ENCODE peak calls at places on chromosomes 6 and 20, in four cellular contexts. One of them, this sample, is unnamed.

GRCh38 chr20:38812182-38812581 is 6.7 kb downstream of the PPP1R16B start:
- DNase-seq in adrenal gland: no peak
- DNase-seq in epithelial cell of esophagus: no peak
- DNase-seq in epithelial cell of proximal tubule: no peak
- DNase-seq in this sample: no peak

GRCh38 chr6:5718231-5718947 is 288.3 kb downstream of the NRN1 start:
- DNase-seq in adrenal gland: peak
- DNase-seq in epithelial cell of esophagus: no peak
- DNase-seq in epithelial cell of proximal tubule: no peak
- DNase-seq in this sample: no peak

GRCh38 chr6:16401868-16402267 is 163.5 kb downstream of the GMPR start:
- DNase-seq in epithelial cell of esophagus: no peak
- DNase-seq in adrenal gland: no peak
- DNase-seq in epithelial cell of proximal tubule: no peak
- DNase-seq in this sample: no peak

GRCh38 chr6:160015778-160016684 is 47.1 kb downstream of the IGF2R start:
- DNase-seq in epithelial cell of proximal tubule: no peak
- DNase-seq in epithelial cell of esophagus: no peak
- DNase-seq in adrenal gland: no peak
- DNase-seq in this sample: no peak

GRCh38 chr20:44967207-44967807 is 995 bp downstream of the STK4 start:
- DNase-seq in adrenal gland: no peak
- DNase-seq in epithelial cell of proximal tubule: no peak
- DNase-seq in epithelial cell of esophagus: peak
- DNase-seq in this sample: no peak

GRCh38 chr20:10984899-10985298 is 311.1 kb upstream of the JAG1 start:
- DNase-seq in epithelial cell of esophagus: peak
- DNase-seq in adrenal gland: no peak
- DNase-seq in epithelial cell of proximal tubule: no peak
- DNase-seq in this sample: no peak

GRCh38 chr20:6074145-6074561 is 20.3 kb upstream of the LRRN4 start:
- DNase-seq in epithelial cell of proximal tubule: no peak
- DNase-seq in epithelial cell of esophagus: no peak
- DNase-seq in adrenal gland: peak
- DNase-seq in this sample: no peak

GRCh38 chr6:152635949-152636674 is 1.1 kb downstream of the SYNE1 start:
- DNase-seq in adrenal gland: peak
- DNase-seq in epithelial cell of esophagus: peak
- DNase-seq in epithelial cell of proximal tubule: no peak
- DNase-seq in this sample: no peak

GRCh38 chr6:104711371-104711770 is 148.3 kb downstream of the HACE1 start:
- DNase-seq in epithelial cell of proximal tubule: peak
- DNase-seq in adrenal gland: no peak
- DNase-seq in epithelial cell of esophagus: peak
- DNase-seq in this sample: peak

GRCh38 chr6:421211-421610 is 29.7 kb downstream of the IRF4 start:
- DNase-seq in epithelial cell of esophagus: no peak
- DNase-seq in epithelial cell of proximal tubule: no peak
- DNase-seq in adrenal gland: no peak
- DNase-seq in this sample: no peak

GRCh38 chr6:11263185-11263817 is 30.8 kb upstream of the NEDD9 start:
- DNase-seq in epithelial cell of proximal tubule: peak
- DNase-seq in epithelial cell of esophagus: peak
- DNase-seq in adrenal gland: peak
- DNase-seq in this sample: peak

GRCh38 chr6:45364466-45364865 is 13.3 kb downstream of the SUPT3H start:
- DNase-seq in adrenal gland: no peak
- DNase-seq in epithelial cell of proximal tubule: no peak
- DNase-seq in epithelial cell of esophagus: no peak
- DNase-seq in this sample: no peak

DNA sequence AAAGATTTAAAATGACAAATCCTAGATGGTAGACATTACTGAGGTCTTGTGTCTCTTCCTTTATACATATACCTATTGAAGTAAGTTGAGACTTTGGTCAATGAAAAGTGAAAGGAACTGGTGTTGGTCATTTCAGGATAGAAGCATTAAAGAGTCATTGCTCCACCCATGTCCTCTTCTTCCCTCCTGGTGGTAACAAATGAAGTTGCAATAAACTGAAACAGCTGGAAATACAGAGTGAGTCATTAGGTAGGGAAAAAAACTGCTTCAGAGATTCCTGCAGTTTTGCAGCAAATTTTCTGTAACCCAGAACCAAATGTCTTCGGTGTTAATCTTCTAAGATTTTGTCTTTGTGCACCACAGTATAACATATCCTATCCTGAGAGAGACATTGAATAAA is 447.9 kb downstream of the EYS start:
- DNase-seq in adrenal gland: no peak
- DNase-seq in epithelial cell of esophagus: peak
- DNase-seq in epithelial cell of proximal tubule: no peak
- DNase-seq in this sample: no peak
- TF ChIP-seq CTCF in adrenal gland: no peak
- TF ChIP-seq CTCF in epithelial cell of esophagus: peak
- TF ChIP-seq CTCF in epithelial cell of proximal tubule: peak
- TF ChIP-seq CTCF in this sample: no peak

DNA sequence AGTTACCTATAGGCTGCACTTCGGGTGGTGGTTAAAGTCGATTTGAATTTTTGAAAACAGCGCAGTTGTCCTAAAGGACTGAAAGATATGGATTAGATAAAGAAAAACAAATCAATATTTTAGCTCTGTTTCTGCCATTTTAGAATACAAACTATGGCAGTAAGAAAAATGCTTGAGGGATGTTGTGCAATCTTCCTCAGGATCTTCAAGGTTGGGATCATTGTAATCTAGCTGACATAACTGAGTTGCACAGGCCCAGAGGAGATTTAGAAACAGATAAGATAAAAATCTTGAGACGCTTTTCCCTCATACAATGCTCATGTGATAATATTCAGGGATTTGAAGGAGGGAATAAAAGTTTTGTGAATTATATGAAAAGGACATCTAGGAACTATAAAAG is 926 bp downstream of the PEX3 start:
- DNase-seq in epithelial cell of esophagus: peak
- DNase-seq in epithelial cell of proximal tubule: no peak
- DNase-seq in adrenal gland: no peak
- DNase-seq in this sample: no peak
- H3K4me3 ChIP-seq in epithelial cell of esophagus: peak
- H3K4me3 ChIP-seq in epithelial cell of proximal tubule: peak
- H3K4me3 ChIP-seq in adrenal gland: no peak
- H3K4me3 ChIP-seq in this sample: peak

GRCh38 chr6:112367655-112368054 is 20.5 kb downstream of the RFPL4B start:
- DNase-seq in epithelial cell of proximal tubule: no peak
- DNase-seq in epithelial cell of esophagus: no peak
- DNase-seq in adrenal gland: no peak
- DNase-seq in this sample: no peak

GRCh38 chr6:112366695-112367546 is 19.8 kb downstream of the RFPL4B start:
- DNase-seq in adrenal gland: no peak
- DNase-seq in epithelial cell of esophagus: no peak
- DNase-seq in epithelial cell of proximal tubule: no peak
- DNase-seq in this sample: no peak

GRCh38 chr6:112370946-112371345 is 23.8 kb downstream of the RFPL4B start:
- DNase-seq in epithelial cell of proximal tubule: no peak
- DNase-seq in epithelial cell of esophagus: no peak
- DNase-seq in adrenal gland: no peak
- DNase-seq in this sample: no peak

DNA sequence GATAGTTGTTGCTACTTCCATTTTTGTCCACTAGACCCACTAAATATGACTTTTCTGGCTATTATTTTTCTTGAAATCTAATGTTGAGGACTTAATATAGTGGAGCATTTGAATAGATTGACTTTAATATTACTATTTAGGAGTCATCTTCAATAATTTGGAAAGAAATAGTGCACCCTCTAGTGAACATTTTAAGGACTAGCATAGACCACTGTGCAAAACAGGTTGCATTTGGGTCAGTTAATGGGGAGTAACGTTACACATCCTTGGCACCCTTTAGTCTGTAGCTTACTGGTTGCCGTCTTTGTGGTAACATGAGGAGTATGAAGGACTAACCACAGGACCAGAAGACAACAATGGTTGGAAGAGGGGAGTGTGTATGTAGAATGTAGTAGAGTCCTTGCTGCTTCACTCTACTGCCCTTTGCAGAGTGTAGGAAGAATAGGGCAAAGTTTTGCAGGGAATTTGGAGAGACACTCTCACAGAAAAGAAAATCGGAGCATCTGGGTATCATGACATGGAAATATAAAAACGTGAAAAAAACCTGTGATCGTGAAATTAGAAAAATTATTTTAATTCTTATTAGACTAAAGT is 25.2 kb downstream of the RFPL4B start:
- DNase-seq in epithelial cell of proximal tubule: no peak
- DNase-seq in adrenal gland: no peak
- DNase-seq in epithelial cell of esophagus: peak
- DNase-seq in this sample: no peak
- TF ChIP-seq CTCF in epithelial cell of proximal tubule: peak
- TF ChIP-seq CTCF in adrenal gland: peak
- TF ChIP-seq CTCF in epithelial cell of esophagus: peak
- TF ChIP-seq CTCF in this sample: peak

DNA sequence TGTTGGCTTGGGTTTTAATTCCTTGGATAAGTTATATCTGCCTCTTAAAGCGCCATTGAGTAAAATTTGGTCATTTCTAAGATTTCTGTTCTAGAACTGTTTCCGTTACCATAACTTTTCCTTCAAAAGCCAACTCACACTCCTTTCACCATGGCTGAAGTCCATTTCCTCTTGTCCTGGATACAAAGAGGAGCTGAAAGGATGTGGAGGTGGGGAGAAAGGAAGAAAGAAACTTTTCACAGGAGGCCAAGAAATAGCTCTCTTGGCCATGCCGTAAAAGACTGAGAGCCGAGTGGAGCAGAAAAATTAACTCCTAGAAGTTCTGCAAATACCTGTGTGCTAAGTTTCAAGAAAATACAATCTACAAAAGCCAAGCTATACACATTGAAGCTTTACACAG is 21.6 kb downstream of the GABBR1 start:
- DNase-seq in epithelial cell of esophagus: no peak
- DNase-seq in epithelial cell of proximal tubule: no peak
- DNase-seq in adrenal gland: no peak
- DNase-seq in this sample: no peak
- H3K4me3 ChIP-seq in epithelial cell of esophagus: no peak
- H3K4me3 ChIP-seq in epithelial cell of proximal tubule: no peak
- H3K4me3 ChIP-seq in adrenal gland: no peak
- H3K4me3 ChIP-seq in this sample: no peak

GRCh38 chr20:34704177-34705007 is at the start of gene TP53INP2:
- DNase-seq in epithelial cell of proximal tubule: no peak
- DNase-seq in adrenal gland: peak
- DNase-seq in epithelial cell of esophagus: peak
- DNase-seq in this sample: peak

GRCh38 chr20:34706022-34706875 is 2.1 kb downstream of the TP53INP2 start:
- DNase-seq in adrenal gland: no peak
- DNase-seq in epithelial cell of proximal tubule: no peak
- DNase-seq in epithelial cell of esophagus: no peak
- DNase-seq in this sample: no peak

GRCh38 chr20:34705008-34705382 is 851 bp downstream of the TP53INP2 start:
- DNase-seq in epithelial cell of esophagus: no peak
- DNase-seq in adrenal gland: no peak
- DNase-seq in epithelial cell of proximal tubule: no peak
- DNase-seq in this sample: no peak

GRCh38 chr20:34706912-34707784 is 3.0 kb downstream of the TP53INP2 start:
- DNase-seq in adrenal gland: no peak
- DNase-seq in epithelial cell of esophagus: no peak
- DNase-seq in epithelial cell of proximal tubule: no peak
- DNase-seq in this sample: no peak

DNA sequence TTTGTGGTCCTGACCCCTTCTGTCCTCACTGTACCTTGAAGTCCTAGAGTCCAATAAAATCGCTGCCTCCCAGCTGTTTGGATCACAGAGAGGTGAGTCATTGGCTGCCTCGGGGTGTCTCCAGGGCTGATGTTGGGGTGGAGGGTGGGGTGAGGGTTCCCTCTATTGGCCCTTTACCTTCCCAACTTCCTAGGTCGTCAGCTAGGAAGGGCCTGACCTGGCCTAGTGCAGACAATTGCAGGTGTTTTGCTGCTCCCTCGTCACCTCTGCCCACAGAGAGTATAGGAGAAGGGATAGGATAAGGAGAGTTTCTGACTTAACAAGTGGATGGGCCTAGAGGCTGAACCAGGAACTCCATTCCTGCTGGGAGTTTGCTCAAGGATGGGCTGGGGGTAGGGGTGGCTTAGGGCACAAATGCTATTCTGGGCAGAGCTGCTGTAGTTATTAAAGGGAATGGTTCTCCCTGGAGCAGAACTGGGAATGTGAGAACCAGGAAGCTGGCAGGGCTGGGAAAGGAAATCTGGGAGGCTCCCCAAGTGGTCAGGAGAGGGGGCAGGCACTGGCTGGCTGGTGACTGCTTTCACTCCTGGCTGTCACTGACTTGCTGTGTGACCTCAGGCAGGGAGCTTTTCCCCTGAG is 1.4 kb downstream of the TP53INP2 start:
- DNase-seq in epithelial cell of esophagus: peak
- DNase-seq in epithelial cell of proximal tubule: no peak
- DNase-seq in adrenal gland: peak
- DNase-seq in this sample: no peak
- TF ChIP-seq CTCF in epithelial cell of esophagus: no peak
- TF ChIP-seq CTCF in epithelial cell of proximal tubule: peak
- TF ChIP-seq CTCF in adrenal gland: peak
- TF ChIP-seq CTCF in this sample: no peak

GRCh38 chr6:27758471-27758870 is 153.7 kb downstream of the OR2B2 start:
- DNase-seq in adrenal gland: no peak
- DNase-seq in epithelial cell of proximal tubule: no peak
- DNase-seq in epithelial cell of esophagus: no peak
- DNase-seq in this sample: no peak

GRCh38 chr6:27754408-27754782 is 157.8 kb downstream of the OR2B2 start:
- DNase-seq in epithelial cell of proximal tubule: no peak
- DNase-seq in epithelial cell of esophagus: no peak
- DNase-seq in adrenal gland: no peak
- DNase-seq in this sample: no peak

GRCh38 chr6:27759930-27760329 is 152.3 kb downstream of the OR2B2 start:
- DNase-seq in epithelial cell of esophagus: peak
- DNase-seq in adrenal gland: no peak
- DNase-seq in epithelial cell of proximal tubule: no peak
- DNase-seq in this sample: no peak

GRCh38 chr6:27755768-27756167 is 156.4 kb downstream of the OR2B2 start:
- DNase-seq in epithelial cell of esophagus: no peak
- DNase-seq in adrenal gland: no peak
- DNase-seq in epithelial cell of proximal tubule: no peak
- DNase-seq in this sample: no peak

DNA sequence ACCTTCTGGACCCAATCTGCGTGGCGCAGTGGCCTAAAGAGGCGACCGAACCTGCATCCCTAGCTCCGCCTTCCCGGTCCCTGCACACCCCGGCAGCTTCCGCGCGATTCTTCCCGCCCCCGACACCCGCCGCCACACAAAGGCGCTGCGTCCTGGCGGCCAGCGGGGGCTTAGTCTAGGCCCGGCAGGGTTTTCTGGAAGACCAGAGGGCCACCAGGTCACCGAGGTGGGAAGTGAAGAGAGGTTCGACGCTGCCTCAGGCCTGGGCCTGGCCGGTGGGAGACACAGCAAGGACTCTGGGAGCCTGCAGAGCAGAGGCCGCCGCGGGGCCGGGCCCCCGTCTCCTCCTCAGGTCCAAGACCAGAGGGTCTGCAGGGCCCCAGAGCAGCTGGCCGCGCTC is 154.9 kb downstream of the OR2B2 start:
- DNase-seq in adrenal gland: no peak
- DNase-seq in epithelial cell of esophagus: peak
- DNase-seq in epithelial cell of proximal tubule: no peak
- DNase-seq in this sample: no peak
- H3K4me3 ChIP-seq in adrenal gland: no peak
- H3K4me3 ChIP-seq in epithelial cell of esophagus: peak
- H3K4me3 ChIP-seq in epithelial cell of proximal tubule: peak
- H3K4me3 ChIP-seq in this sample: peak

This sample was measured in kidney epithelial cell.